ENCODE peak calls at places on chromosomes 7 and 10, in four cellular contexts. One of them, this sample, is unnamed.

GRCh38 chr7:92717982-92718716 is 118.2 kb downstream of the CDK6 start:
- DNase-seq in body of pancreas: peak
- DNase-seq in hepatocyte: no peak
- DNase-seq in sigmoid colon: peak
- DNase-seq in this sample: peak

GRCh38 chr10:71799785-71800453 is 26.6 kb upstream of the VSIR start:
- DNase-seq in body of pancreas: peak
- DNase-seq in hepatocyte: peak
- DNase-seq in sigmoid colon: no peak
- DNase-seq in this sample: no peak

GRCh38 chr7:76217942-76218566 is 16.4 kb downstream of the SRRM3 start:
- DNase-seq in hepatocyte: no peak
- DNase-seq in body of pancreas: no peak
- DNase-seq in sigmoid colon: no peak
- DNase-seq in this sample: no peak

GRCh38 chr7:46165281-46165680 is 244.2 kb upstream of the IGFBP3 start:
- DNase-seq in body of pancreas: no peak
- DNase-seq in sigmoid colon: no peak
- DNase-seq in hepatocyte: no peak
- DNase-seq in this sample: no peak

GRCh38 chr7:90540406-90540805 is 55.7 kb upstream of the CDK14 start:
- DNase-seq in body of pancreas: no peak
- DNase-seq in hepatocyte: no peak
- DNase-seq in sigmoid colon: no peak
- DNase-seq in this sample: no peak

GRCh38 chr10:23614483-23614882 is 175.6 kb downstream of the OTUD1 start:
- DNase-seq in sigmoid colon: no peak
- DNase-seq in hepatocyte: no peak
- DNase-seq in body of pancreas: no peak
- DNase-seq in this sample: no peak

GRCh38 chr7:69134316-69134715 is 464.0 kb upstream of the AUTS2 start:
- DNase-seq in hepatocyte: no peak
- DNase-seq in sigmoid colon: no peak
- DNase-seq in body of pancreas: no peak
- DNase-seq in this sample: no peak

GRCh38 chr7:152511736-152512135 is 75.9 kb upstream of the KMT2C start:
- DNase-seq in body of pancreas: no peak
- DNase-seq in hepatocyte: no peak
- DNase-seq in sigmoid colon: no peak
- DNase-seq in this sample: no peak

GRCh38 chr10:70656489-70656888 is 15.8 kb upstream of the ADAMTS14 start:
- DNase-seq in hepatocyte: peak
- DNase-seq in body of pancreas: no peak
- DNase-seq in sigmoid colon: peak
- DNase-seq in this sample: peak

GRCh38 chr7:74583630-74584029 is 73.9 kb upstream of the GTF2I start:
- DNase-seq in hepatocyte: no peak
- DNase-seq in body of pancreas: no peak
- DNase-seq in sigmoid colon: no peak
- DNase-seq in this sample: peak

GRCh38 chr7:64886956-64887545 is 16.0 kb upstream of the ZNF273 start:
- DNase-seq in sigmoid colon: no peak
- DNase-seq in hepatocyte: no peak
- DNase-seq in body of pancreas: no peak
- DNase-seq in this sample: no peak

GRCh38 chr10:72332423-72333110 is 22.2 kb downstream of the DNAJB12 start:
- DNase-seq in hepatocyte: no peak
- DNase-seq in body of pancreas: no peak
- DNase-seq in sigmoid colon: no peak
- DNase-seq in this sample: no peak

GRCh38 chr10:123160311-123160980 is 6.2 kb downstream of the BUB3 start:
- DNase-seq in sigmoid colon: no peak
- DNase-seq in body of pancreas: no peak
- DNase-seq in hepatocyte: no peak
- DNase-seq in this sample: no peak

GRCh38 chr10:421170-421569 is 268.3 kb downstream of the DIP2C start:
- DNase-seq in body of pancreas: no peak
- DNase-seq in sigmoid colon: no peak
- DNase-seq in hepatocyte: no peak
- DNase-seq in this sample: no peak

GRCh38 chr7:88366845-88367244 is 60.2 kb upstream of the STEAP4 start:
- DNase-seq in body of pancreas: no peak
- DNase-seq in hepatocyte: no peak
- DNase-seq in sigmoid colon: no peak
- DNase-seq in this sample: no peak

GRCh38 chr7:31368620-31369019 is 28.1 kb upstream of the NEUROD6 start:
- DNase-seq in hepatocyte: peak
- DNase-seq in sigmoid colon: no peak
- DNase-seq in body of pancreas: no peak
- DNase-seq in this sample: no peak

GRCh38 chr10:43074827-43075611 is 1.9 kb upstream of the RET start:
- DNase-seq in hepatocyte: no peak
- DNase-seq in sigmoid colon: no peak
- DNase-seq in body of pancreas: no peak
- DNase-seq in this sample: no peak

GRCh38 chr10:110408203-110408871 is 89.4 kb upstream of the DUSP5 start:
- DNase-seq in hepatocyte: no peak
- DNase-seq in body of pancreas: no peak
- DNase-seq in sigmoid colon: no peak
- DNase-seq in this sample: peak

GRCh38 chr10:110409926-110410325 is 87.8 kb upstream of the DUSP5 start:
- DNase-seq in body of pancreas: no peak
- DNase-seq in sigmoid colon: no peak
- DNase-seq in hepatocyte: no peak
- DNase-seq in this sample: no peak

GRCh38 chr10:110410329-110411046 is 87.2 kb upstream of the DUSP5 start:
- DNase-seq in body of pancreas: peak
- DNase-seq in hepatocyte: peak
- DNase-seq in sigmoid colon: no peak
- DNase-seq in this sample: peak

GRCh38 chr10:110408943-110409342 is 88.8 kb upstream of the DUSP5 start:
- DNase-seq in body of pancreas: no peak
- DNase-seq in sigmoid colon: no peak
- DNase-seq in hepatocyte: no peak
- DNase-seq in this sample: no peak

GRCh38 chr10:110409488-110409887 is 88.2 kb upstream of the DUSP5 start:
- DNase-seq in hepatocyte: no peak
- DNase-seq in sigmoid colon: no peak
- DNase-seq in body of pancreas: no peak
- DNase-seq in this sample: no peak
- H3K27ac ChIP-seq in hepatocyte: peak
- H3K27ac ChIP-seq in sigmoid colon: no peak
- H3K27ac ChIP-seq in body of pancreas: no peak
- H3K27ac ChIP-seq in this sample: peak

GRCh38 chr7:41047789-41048191 is 655.1 kb downstream of the INHBA start:
- DNase-seq in body of pancreas: no peak
- DNase-seq in sigmoid colon: no peak
- DNase-seq in hepatocyte: peak
- DNase-seq in this sample: no peak

GRCh38 chr7:41046221-41046761 is 656.6 kb downstream of the INHBA start:
- DNase-seq in sigmoid colon: no peak
- DNase-seq in body of pancreas: no peak
- DNase-seq in hepatocyte: no peak
- DNase-seq in this sample: peak

GRCh38 chr7:41047192-41047591 is 655.7 kb downstream of the INHBA start:
- DNase-seq in sigmoid colon: no peak
- DNase-seq in hepatocyte: no peak
- DNase-seq in body of pancreas: no peak
- DNase-seq in this sample: no peak

GRCh38 chr7:41046778-41047177 is 656.1 kb downstream of the INHBA start:
- DNase-seq in sigmoid colon: no peak
- DNase-seq in body of pancreas: no peak
- DNase-seq in hepatocyte: no peak
- DNase-seq in this sample: no peak

GRCh38 chr7:41045556-41046123 is 657.2 kb downstream of the INHBA start:
- DNase-seq in body of pancreas: peak
- DNase-seq in hepatocyte: peak
- DNase-seq in sigmoid colon: no peak
- DNase-seq in this sample: peak
- TF ChIP-seq CTCF in body of pancreas: no peak
- TF ChIP-seq CTCF in hepatocyte: peak
- TF ChIP-seq CTCF in sigmoid colon: no peak
- TF ChIP-seq CTCF in this sample: no peak

GRCh38 chr7:155919400-155920067 is 107.3 kb upstream of the SHH start:
- DNase-seq in sigmoid colon: peak
- DNase-seq in body of pancreas: no peak
- DNase-seq in hepatocyte: no peak
- DNase-seq in this sample: no peak
- H3K27ac ChIP-seq in sigmoid colon: no peak
- H3K27ac ChIP-seq in body of pancreas: no peak
- H3K27ac ChIP-seq in hepatocyte: peak
- H3K27ac ChIP-seq in this sample: peak

DNA sequence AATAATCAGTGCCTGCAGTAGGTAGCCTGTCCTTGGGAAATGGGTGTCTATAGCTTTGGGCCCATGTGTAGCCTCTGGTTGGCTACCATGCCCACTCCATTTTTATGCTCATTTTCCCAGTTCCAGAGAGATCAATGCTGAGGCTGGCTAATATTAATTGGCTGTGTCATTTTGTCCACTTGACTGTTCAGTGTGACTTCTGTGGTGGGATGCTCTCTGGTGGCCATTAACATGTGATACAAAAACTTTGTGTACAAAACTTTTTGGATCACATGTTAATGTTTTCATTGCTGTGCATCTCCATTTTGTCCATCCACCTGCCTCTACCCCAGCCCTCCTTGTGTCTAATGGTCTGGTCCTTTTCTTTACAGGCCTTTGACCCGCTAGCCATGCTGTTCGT is 22.7 kb downstream of the VIM start:
- DNase-seq in body of pancreas: no peak
- DNase-seq in sigmoid colon: no peak
- DNase-seq in hepatocyte: no peak
- DNase-seq in this sample: no peak
- TF ChIP-seq CTCF in body of pancreas: no peak
- TF ChIP-seq CTCF in sigmoid colon: no peak
- TF ChIP-seq CTCF in hepatocyte: no peak
- TF ChIP-seq CTCF in this sample: no peak

This sample was measured in RWPE1.